ENCODE peak calls at places on chromosomes 2 and 18, in six cellular contexts. B is keratinocyte, C is esophagus squamous epithelium, H is GM23338, G is right atrium auricular region, M is fibroblast of lung. E is an unnamed sample. For H3K27me3, the result is how much of the 10 kb centered on the place peaks cover.

GRCh38 chr2:231934441-231935206 is 8.4 kb upstream of the NPPC start:
- DNase-seq in B (no peak), C (no peak), H (no peak), G (no peak), M (no peak), E (no peak)

GRCh38 chr18:57649536-57650495 is 28.2 kb upstream of the NARS1 start:
- DNase-seq in B (no peak), C (no peak), H (no peak), G (no peak), M (peak), E (no peak)

GRCh38 chr2:75157435-75157834 is 41.9 kb downstream of the TACR1 start:
- DNase-seq in B (no peak), C (no peak), H (peak), G (no peak), M (no peak), E (no peak)

GRCh38 chr2:214960677-214961076 is 151.2 kb upstream of the BARD1 start:
- DNase-seq in B (no peak), C (no peak), H (peak), G (no peak), M (no peak), E (no peak)

GRCh38 chr2:216713691-216714411 is 18.5 kb upstream of the IGFBP5 start:
- DNase-seq in B (peak), C (no peak), H (no peak), G (no peak), M (peak), E (no peak)

GRCh38 chr2:100948965-100949364 is 53.1 kb upstream of the RPL31 start:
- DNase-seq in B (no peak), C (no peak), H (no peak), G (no peak), M (no peak), E (no peak)

GRCh38 chr2:51995293-51995692 is 963.4 kb upstream of the NRXN1 start:
- DNase-seq in B (no peak), C (no peak), H (no peak), G (no peak), M (peak), E (no peak)

GRCh38 chr2:169509955-169510354 is 453 bp downstream of the KLHL41 start:
- DNase-seq in B (no peak), C (no peak), H (no peak), G (no peak), M (no peak), E (no peak)

DNA sequence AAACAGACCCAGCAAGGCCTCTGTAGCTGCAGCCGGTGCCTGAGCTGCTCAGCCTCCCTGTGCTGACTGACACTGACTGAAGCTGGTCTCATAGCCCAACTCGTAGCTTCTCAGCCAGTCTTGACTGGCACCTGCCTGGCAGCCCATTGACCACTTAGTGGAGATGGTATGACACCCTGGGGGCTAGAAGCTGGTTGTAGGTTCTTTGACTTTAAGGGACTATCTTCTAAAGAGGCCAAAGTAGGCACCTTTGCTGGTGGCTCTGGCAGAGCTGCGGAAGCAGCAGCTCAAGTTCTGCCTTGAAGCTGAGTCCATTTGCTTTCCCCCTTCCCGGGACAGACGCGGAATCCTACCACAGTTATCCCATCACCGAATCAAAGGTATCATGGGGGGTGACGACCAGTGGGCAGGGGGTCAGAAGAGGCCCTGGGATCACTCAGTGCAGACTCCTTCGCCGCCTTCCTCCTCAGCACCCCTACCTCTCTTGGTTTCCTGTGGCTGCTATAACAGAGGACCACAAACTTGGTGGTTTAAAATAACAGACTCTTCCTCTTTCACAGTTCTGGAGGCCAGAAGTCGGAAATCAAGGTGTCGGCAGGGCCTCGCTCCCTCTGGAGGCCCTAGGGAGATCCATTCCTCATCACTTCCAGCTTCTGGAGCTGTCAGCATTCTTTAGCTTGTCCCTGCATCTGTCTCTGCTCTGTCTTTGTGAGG is 13.8 kb upstream of the FOSL2 start:
- DNase-seq in B (no peak), C (no peak), H (no peak), G (no peak), M (no peak), E (no peak)
- H3K27ac ChIP-seq in B (peak), C (peak), H (no peak), G (no peak), M (no peak), E (no peak)

DNA sequence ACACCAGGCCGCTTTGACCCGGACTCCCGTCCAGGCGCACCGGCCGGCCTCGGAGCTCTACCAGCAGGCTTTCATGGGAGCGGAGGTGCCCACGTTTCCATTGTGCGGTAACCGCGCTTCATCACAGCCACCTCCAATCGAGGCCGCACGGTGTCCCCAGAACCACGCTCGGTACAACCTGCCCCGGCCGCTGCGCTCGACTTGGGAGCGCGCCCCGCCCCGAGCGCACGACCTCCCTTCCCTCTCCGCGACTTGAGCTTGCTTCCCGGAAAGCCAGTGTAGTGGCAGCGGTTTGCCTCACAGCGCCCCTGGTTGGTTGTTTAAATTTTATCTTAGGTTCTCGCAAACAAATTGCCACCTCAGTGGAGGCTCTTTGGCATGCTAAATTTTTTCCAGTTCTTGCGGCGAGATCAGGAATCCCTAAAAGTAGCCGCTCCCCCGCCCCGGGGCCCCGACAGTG is 329 bp upstream of the CYP1B1 start:
- DNase-seq in B (no peak), C (peak), H (peak), G (peak), M (peak), E (no peak)
- H3K27me3 ChIP-seq in B (under half), C (half or more), H (half or more), G (under half), M (under half), E (under half)

GRCh38 chr2:176650101-176650500 is 380.9 kb downstream of the MTX2 start:
- DNase-seq in B (no peak), C (no peak), H (peak), G (no peak), M (no peak), E (no peak)
- TF ChIP-seq CTCF in B (no peak), C (peak), H (peak), G (no peak), M (no peak), E (no peak)

GRCh38 chr2:159091981-159092380 is 123.5 kb downstream of the TANC1 start:
- DNase-seq in B (no peak), C (no peak), H (no peak), G (no peak), M (no peak), E (no peak)

GRCh38 chr2:159093496-159093895 is 125.1 kb downstream of the TANC1 start:
- DNase-seq in B (no peak), C (no peak), H (no peak), G (no peak), M (no peak), E (no peak)

GRCh38 chr2:159095813-159096212 is 127.4 kb downstream of the TANC1 start:
- DNase-seq in B (no peak), C (no peak), H (no peak), G (no peak), M (no peak), E (no peak)

GRCh38 chr2:159096896-159097295 is 128.5 kb downstream of the TANC1 start:
- DNase-seq in B (no peak), C (no peak), H (no peak), G (no peak), M (no peak), E (no peak)

GRCh38 chr2:159094173-159094737 is 125.8 kb downstream of the TANC1 start:
- DNase-seq in B (no peak), C (no peak), H (no peak), G (peak), M (peak), E (no peak)
- H3K27ac ChIP-seq in B (no peak), C (peak), H (no peak), G (peak), M (peak), E (no peak)

DNA sequence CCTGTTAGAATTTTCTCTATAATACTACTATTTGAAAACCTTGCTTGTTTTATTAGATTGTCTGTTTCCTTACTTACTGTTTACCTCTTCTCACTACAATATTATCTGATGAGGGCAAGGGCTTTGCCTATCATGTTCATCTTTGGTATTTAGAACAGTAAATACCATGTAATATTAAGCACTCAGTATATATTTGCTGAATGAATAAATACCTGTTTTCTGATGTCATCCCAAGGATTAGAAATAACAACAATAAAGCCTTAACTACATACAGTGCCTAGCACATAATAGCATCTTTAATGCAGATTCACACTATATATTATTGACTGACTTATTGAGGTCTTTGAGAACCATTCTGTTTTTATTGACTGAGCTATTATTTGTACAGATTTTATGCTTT is 142.1 kb downstream of the TMEM247 start:
- DNase-seq in B (no peak), C (no peak), H (no peak), G (no peak), M (no peak), E (no peak)
- H3K27me3 ChIP-seq in B (under half), C (under half), H (under half), G (under half), M (under half), E (under half)

GRCh38 chr2:61910603-61911002 is 5.1 kb downstream of the COMMD1 start:
- DNase-seq in B (no peak), C (no peak), H (peak), G (no peak), M (no peak), E (no peak)
- TF ChIP-seq CTCF in B (peak), C (peak), H (peak), G (no peak), M (peak), E (peak)

DNA sequence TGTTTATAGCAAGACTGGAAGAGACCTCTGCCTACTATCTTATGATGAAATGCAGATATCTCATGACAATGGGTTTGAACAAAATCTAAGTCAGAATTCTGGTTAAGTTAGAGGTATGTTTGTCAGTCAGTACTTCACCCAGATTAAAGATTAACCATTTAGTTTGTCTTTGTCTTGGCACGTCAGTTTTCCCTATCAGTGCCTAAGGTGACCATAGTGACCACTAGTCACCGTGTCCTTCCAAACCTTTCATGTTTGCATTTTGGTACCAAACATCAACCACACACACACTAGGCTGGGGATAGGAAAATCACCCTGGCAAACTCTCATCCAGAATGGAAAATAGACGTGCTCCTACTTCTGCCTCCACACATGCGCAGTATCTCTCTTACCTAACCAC is 248.9 kb downstream of the PIEZO2 start:
- DNase-seq in B (no peak), C (no peak), H (no peak), G (no peak), M (no peak), E (no peak)
- H3K27ac ChIP-seq in B (no peak), C (no peak), H (no peak), G (no peak), M (no peak), E (no peak)

GRCh38 chr2:27922842-27923241 is 32.3 kb downstream of the BABAM2 start:
- DNase-seq in B (no peak), C (no peak), H (no peak), G (no peak), M (no peak), E (no peak)

GRCh38 chr2:27921424-27921823 is 30.9 kb downstream of the BABAM2 start:
- DNase-seq in B (no peak), C (no peak), H (no peak), G (no peak), M (no peak), E (no peak)

GRCh38 chr2:27916293-27917015 is 25.9 kb downstream of the BABAM2 start:
- DNase-seq in B (no peak), C (no peak), H (peak), G (no peak), M (no peak), E (no peak)

GRCh38 chr2:27921880-27922589 is 31.5 kb downstream of the BABAM2 start:
- DNase-seq in B (no peak), C (no peak), H (no peak), G (no peak), M (no peak), E (no peak)

GRCh38 chr2:27920148-27920885 is 29.8 kb downstream of the BABAM2 start:
- DNase-seq in B (no peak), C (no peak), H (no peak), G (no peak), M (peak), E (no peak)
- H3K27me3 ChIP-seq in B (under half), C (under half), H (under half), G (under half), M (under half), E (under half)

GRCh38 chr18:26771524-26771923 is 94.0 kb downstream of the AQP4 start:
- DNase-seq in B (no peak), C (no peak), H (peak), G (no peak), M (no peak), E (no peak)
- TF ChIP-seq CTCF in B (peak), C (peak), H (peak), G (peak), M (no peak), E (peak)

GRCh38 chr2:25669520-25669919 is 3.9 kb downstream of the DTNB start:
- DNase-seq in B (no peak), C (no peak), H (peak), G (no peak), M (no peak), E (no peak)

GRCh38 chr2:25666218-25666617 is 7.2 kb downstream of the DTNB start:
- DNase-seq in B (no peak), C (no peak), H (no peak), G (no peak), M (no peak), E (no peak)

GRCh38 chr2:25664531-25665307 is 8.7 kb downstream of the DTNB start:
- DNase-seq in B (no peak), C (no peak), H (peak), G (peak), M (peak), E (peak)
- H3K27ac ChIP-seq in B (peak), C (no peak), H (no peak), G (no peak), M (no peak), E (no peak)